ENCODE peak calls at places on chromosomes 2 and 18, in six cellular contexts. V is thyroid gland, Z is progenitor cell of endocrine pancreas, U is coronary artery, N is GM23338, I is left ventricle myocardium inferior. A is an unnamed sample.

GRCh38 chr2:206250041-206250897 is 24.2 kb upstream of the ZDBF2 start:
- DNase-seq in V (no peak), Z (no peak), U (no peak), N (peak), I (no peak), A (no peak)

GRCh38 chr2:227450921-227451654 is 20.9 kb upstream of the AGFG1 start:
- DNase-seq in V (no peak), Z (no peak), U (no peak), N (no peak), I (no peak), A (no peak)

GRCh38 chr2:170829016-170829415 is 12.3 kb downstream of the GAD1 start:
- DNase-seq in V (no peak), Z (no peak), U (no peak), N (no peak), I (no peak), A (no peak)

GRCh38 chr2:239152916-239153305 is 247.9 kb downstream of the HDAC4 start:
- DNase-seq in V (no peak), Z (no peak), U (peak), N (no peak), I (no peak), A (no peak)

GRCh38 chr18:57231846-57232245 is 85.0 kb downstream of the BOD1L2 start:
- DNase-seq in V (no peak), Z (no peak), U (no peak), N (no peak), I (no peak), A (no peak)

GRCh38 chr18:63700501-63700900 is 2.3 kb upstream of the SERPINB11 start:
- DNase-seq in V (no peak), Z (no peak), U (no peak), N (no peak), I (no peak), A (no peak)

GRCh38 chr2:142825861-142826260 is 51.6 kb upstream of the KYNU start:
- DNase-seq in V (no peak), Z (no peak), U (no peak), N (no peak), I (no peak), A (no peak)

GRCh38 chr2:138689705-138690104 is 90.5 kb downstream of the NXPH2 start:
- DNase-seq in V (no peak), Z (no peak), U (no peak), N (no peak), I (no peak), A (no peak)

GRCh38 chr18:9916067-9916684 is 2.4 kb downstream of the VAPA start:
- DNase-seq in V (no peak), Z (no peak), U (no peak), N (peak), I (no peak), A (no peak)

GRCh38 chr2:158893057-158893456 is 75.4 kb upstream of the TANC1 start:
- DNase-seq in V (peak), Z (no peak), U (no peak), N (no peak), I (no peak), A (no peak)

GRCh38 chr18:62485684-62486083 is 37.1 kb upstream of the ZCCHC2 start:
- DNase-seq in V (peak), Z (no peak), U (no peak), N (no peak), I (no peak), A (no peak)

GRCh38 chr18:25921677-25922421 is 168.6 kb downstream of the SS18 start:
- DNase-seq in V (peak), Z (no peak), U (no peak), N (peak), I (no peak), A (no peak)

GRCh38 chr2:2043394-2043793 is 287.7 kb downstream of the MYT1L start:
- DNase-seq in V (no peak), Z (no peak), U (no peak), N (no peak), I (no peak), A (no peak)

GRCh38 chr18:58144106-58144505 is 100.1 kb downstream of the NEDD4L start:
- DNase-seq in V (no peak), Z (no peak), U (no peak), N (no peak), I (no peak), A (no peak)

GRCh38 chr2:24875272-24875671 is 44.8 kb downstream of the ADCY3 start:
- DNase-seq in V (no peak), Z (no peak), U (peak), N (no peak), I (no peak), A (no peak)

GRCh38 chr2:218992703-218993344 is 398 bp downstream of the CRYBA2 start:
- DNase-seq in V (no peak), Z (no peak), U (no peak), N (peak), I (no peak), A (peak)

GRCh38 chr2:40164736-40165502 is 287.0 kb downstream of the SLC8A1 start:
- DNase-seq in V (peak), Z (no peak), U (no peak), N (no peak), I (no peak), A (no peak)

GRCh38 chr18:71168576-71169145 is 879.8 kb downstream of the SOCS6 start:
- DNase-seq in V (no peak), Z (no peak), U (no peak), N (no peak), I (no peak), A (no peak)

GRCh38 chr18:9614401-9615279 is at the start of gene PPP4R1:
- DNase-seq in V (peak), Z (peak), U (peak), N (peak), I (peak), A (peak)

GRCh38 chr2:172969171-172969570 is 106.5 kb upstream of the MAP3K20 start:
- DNase-seq in V (no peak), Z (no peak), U (no peak), N (no peak), I (no peak), A (no peak)

GRCh38 chr18:51537487-51537886 is 340.0 kb upstream of the MEX3C start:
- DNase-seq in V (peak), Z (no peak), U (no peak), N (peak), I (peak), A (peak)

GRCh38 chr18:2850816-2851215 is 4.0 kb downstream of the EMILIN2 start:
- DNase-seq in V (no peak), Z (no peak), U (no peak), N (no peak), I (no peak), A (no peak)

GRCh38 chr2:20144861-20145260 is 80.1 kb downstream of the SDC1 start:
- DNase-seq in V (no peak), Z (no peak), U (no peak), N (no peak), I (no peak), A (no peak)

GRCh38 chr2:17791121-17791902 is 24.9 kb upstream of the MSGN1 start:
- DNase-seq in V (no peak), Z (no peak), U (no peak), N (no peak), I (no peak), A (no peak)

GRCh38 chr2:167785606-167786005 is 461.8 kb downstream of the STK39 start:
- DNase-seq in V (no peak), Z (no peak), U (no peak), N (peak), I (no peak), A (no peak)

GRCh38 chr2:216664593-216665034 is 30.7 kb downstream of the IGFBP5 start:
- DNase-seq in V (no peak), Z (no peak), U (no peak), N (peak), I (no peak), A (no peak)

GRCh38 chr18:60019463-60019840 is 119.7 kb downstream of the PMAIP1 start:
- DNase-seq in V (no peak), Z (no peak), U (no peak), N (no peak), I (no peak), A (no peak)

GRCh38 chr2:239062743-239063142 is 214.9 kb downstream of the TWIST2 start:
- DNase-seq in V (no peak), Z (no peak), U (no peak), N (no peak), I (no peak), A (no peak)

GRCh38 chr2:70089220-70089945 is 2.1 kb downstream of the PCBP1 start:
- DNase-seq in V (peak), Z (peak), U (no peak), N (peak), I (peak), A (peak)
- TF ChIP-seq CTCF in V (no peak), Z (no peak), U (no peak), N (no peak), I (no peak), A (no peak)

DNA sequence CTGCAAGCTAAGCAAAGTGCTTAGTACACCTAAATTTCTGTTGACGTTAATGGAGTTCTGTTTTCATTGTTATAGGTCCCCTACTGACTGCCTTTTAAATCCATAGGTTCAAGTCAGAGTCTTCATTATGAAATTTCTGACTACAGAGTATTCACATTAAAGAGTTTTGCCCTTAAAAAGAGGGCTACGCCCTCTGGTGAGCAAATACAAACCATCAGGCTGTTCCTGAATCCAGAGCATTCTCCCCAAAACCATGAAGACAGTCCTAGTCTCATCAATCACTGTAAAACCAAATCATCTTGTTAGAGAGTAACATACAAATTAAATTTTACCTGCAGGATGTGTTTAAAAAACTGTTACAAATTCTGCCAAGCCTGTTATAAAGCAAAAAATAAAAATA is 1091.7 kb downstream of the TDRD15 start:
- DNase-seq in V (no peak), Z (no peak), U (no peak), N (peak), I (no peak), A (no peak)
- TF ChIP-seq CTCF in V (no peak), Z (no peak), U (no peak), N (peak), I (no peak), A (no peak)

GRCh38 chr2:157751462-157752058 is 122.9 kb upstream of the ACVR1C start:
- DNase-seq in V (no peak), Z (no peak), U (no peak), N (peak), I (no peak), A (peak)
- TF ChIP-seq CTCF in V (no peak), Z (peak), U (no peak), N (peak), I (no peak), A (no peak)

GRCh38 chr2:231926761-231927565 is 767 bp upstream of the NPPC start:
- DNase-seq in V (peak), Z (no peak), U (peak), N (peak), I (no peak), A (peak)
- TF ChIP-seq CTCF in V (peak), Z (no peak), U (no peak), N (peak), I (no peak), A (no peak)